ENCODE peak calls at places on chromosomes 12 and 14, in five cellular contexts. T, D, Y, S and A are unnamed samples.

GRCh38 chr12:125794401-125794800 is 729.2 kb downstream of the AACS start:
- DNase-seq in T (no peak), S (no peak), D (no peak), Y (no peak), A (no peak)

GRCh38 chr12:121794532-121795028 is 1.1 kb upstream of the RHOF start:
- DNase-seq in T (no peak), S (no peak), Y (no peak), D (peak), A (no peak)

GRCh38 chr14:94690486-94690885 is 78.3 kb downstream of the SERPINA3 start:
- DNase-seq in T (no peak), D (no peak), S (no peak), Y (no peak), A (no peak)

GRCh38 chr14:74401504-74402241 is 24.3 kb downstream of the SYNDIG1L start:
- DNase-seq in S (peak), D (peak), Y (no peak), T (no peak), A (no peak)

GRCh38 chr12:86006727-86007126 is 132.6 kb downstream of the NTS start:
- DNase-seq in D (no peak), S (no peak), Y (no peak), T (no peak), A (no peak)

GRCh38 chr12:92208613-92209121 is 63.0 kb upstream of the BTG1 start:
- DNase-seq in Y (no peak), D (no peak), T (peak), S (no peak), A (peak)

GRCh38 chr14:91152499-91152898 is 38.6 kb downstream of the DGLUCY start:
- DNase-seq in T (no peak), S (no peak), Y (no peak), D (no peak), A (no peak)

GRCh38 chr12:41724216-41724615 is 420.5 kb downstream of the GXYLT1 start:
- DNase-seq in T (no peak), Y (no peak), S (no peak), D (no peak), A (no peak)

GRCh38 chr12:124774054-124774461 is 89.6 kb downstream of the SCARB1 start:
- DNase-seq in S (no peak), D (no peak), Y (no peak), T (no peak), A (no peak)

GRCh38 chr14:93132472-93133065 is 16.8 kb upstream of the ITPK1 start:
- DNase-seq in S (no peak), D (no peak), T (peak), Y (peak), A (peak)

GRCh38 chr12:94180558-94181296 is 32.4 kb downstream of the PLXNC1 start:
- DNase-seq in T (no peak), D (no peak), Y (peak), S (no peak), A (no peak)

GRCh38 chr12:118446247-118446646 is 69.9 kb downstream of the SUDS3 start:
- DNase-seq in T (no peak), Y (no peak), S (no peak), D (no peak), A (no peak)

GRCh38 chr14:38839743-38840375 is 263.2 kb downstream of the SEC23A start:
- DNase-seq in T (no peak), D (no peak), Y (no peak), S (no peak), A (peak)

GRCh38 chr14:53412819-53413664 is 259.9 kb upstream of the DDHD1 start:
- DNase-seq in T (no peak), D (no peak), S (no peak), Y (peak), A (peak)

GRCh38 chr12:4383304-4383865 is 3.9 kb upstream of the FGF23 start:
- DNase-seq in S (peak), D (peak), T (no peak), Y (peak), A (no peak)

GRCh38 chr12:92601680-92602079 is 101.1 kb upstream of the PLEKHG7 start:
- DNase-seq in D (no peak), S (no peak), Y (no peak), T (no peak), A (no peak)

GRCh38 chr14:30114051-30114450 is 186.4 kb upstream of the PRKD1 start:
- DNase-seq in T (peak), D (no peak), Y (no peak), S (no peak), A (no peak)

GRCh38 chr12:6465467-6466183 is 4.9 kb downstream of the VAMP1 start:
- DNase-seq in T (peak), Y (peak), D (peak), S (peak), A (peak)

GRCh38 chr14:23443411-23443812 is 8.0 kb upstream of the MYH7 start:
- DNase-seq in S (no peak), D (no peak), T (no peak), Y (no peak), A (no peak)

GRCh38 chr14:58100735-58101368 is 51.2 kb downstream of the ARMH4 start:
- DNase-seq in S (no peak), T (peak), Y (no peak), D (no peak), A (no peak)

GRCh38 chr12:115891551-115891950 is 385.9 kb downstream of the MED13L start:
- DNase-seq in T (no peak), S (no peak), D (no peak), Y (no peak), A (no peak)

GRCh38 chr12:116784238-116784612 is 46.1 kb downstream of the RNFT2 start:
- DNase-seq in D (peak), S (no peak), Y (no peak), T (no peak), A (peak)

GRCh38 chr14:93893550-93894329 is 33.4 kb upstream of the FAM181A start:
- DNase-seq in Y (no peak), T (no peak), D (no peak), S (peak), A (no peak)

GRCh38 chr14:33773205-33774030 is 177.5 kb downstream of the EGLN3 start:
- DNase-seq in Y (no peak), S (no peak), T (no peak), D (no peak), A (no peak)

GRCh38 chr12:93325855-93326254 is 51.9 kb upstream of the NUDT4 start:
- DNase-seq in Y (no peak), D (no peak), T (peak), S (no peak), A (no peak)

GRCh38 chr12:31736472-31736871 is 7.7 kb upstream of the AMN1 start:
- DNase-seq in S (no peak), T (peak), D (no peak), Y (no peak), A (no peak)

GRCh38 chr12:109875572-109876131 is 4.7 kb downstream of the GLTP start:
- DNase-seq in T (no peak), Y (no peak), S (no peak), D (no peak), A (no peak)

GRCh38 chr12:34296143-34297041 is 274.1 kb downstream of the ALG10 start:
- DNase-seq in T (no peak), D (no peak), S (no peak), Y (no peak), A (no peak)

GRCh38 chr14:52874389-52874788 is 76.5 kb downstream of the FERMT2 start:
- DNase-seq in D (no peak), S (no peak), T (no peak), Y (no peak), A (no peak)

GRCh38 chr12:91139981-91140659 is 28.8 kb upstream of the LUM start:
- DNase-seq in Y (no peak), S (no peak), D (no peak), T (peak), A (no peak)

GRCh38 chr14:89773644-89774316 is 180.8 kb downstream of the EFCAB11 start:
- DNase-seq in S (peak), D (peak), T (peak), Y (peak), A (peak)

GRCh38 chr14:58954874-58955273 is 233.6 kb upstream of the DAAM1 start:
- DNase-seq in S (no peak), T (no peak), Y (no peak), D (no peak), A (no peak)

GRCh38 chr14:77707355-77707723 is 484 bp downstream of the ALKBH1 start:
- DNase-seq in D (peak), T (peak), S (no peak), Y (peak), A (peak)

GRCh38 chr14:37147310-37147875 is 25.0 kb downstream of the SLC25A21 start:
- DNase-seq in D (no peak), S (no peak), Y (no peak), T (no peak), A (no peak)

GRCh38 chr14:34220921-34221320 is 241.1 kb downstream of the SPTSSA start:
- DNase-seq in S (no peak), Y (no peak), D (no peak), T (no peak), A (no peak)

GRCh38 chr12:50101663-50102062 is 2.1 kb upstream of the GPD1 start:
- DNase-seq in Y (peak), D (peak), S (no peak), T (peak), A (peak)
- TF ChIP-seq MAFK in Y (no peak), D (no peak), S (no peak), T (no peak), A (no peak)

DNA sequence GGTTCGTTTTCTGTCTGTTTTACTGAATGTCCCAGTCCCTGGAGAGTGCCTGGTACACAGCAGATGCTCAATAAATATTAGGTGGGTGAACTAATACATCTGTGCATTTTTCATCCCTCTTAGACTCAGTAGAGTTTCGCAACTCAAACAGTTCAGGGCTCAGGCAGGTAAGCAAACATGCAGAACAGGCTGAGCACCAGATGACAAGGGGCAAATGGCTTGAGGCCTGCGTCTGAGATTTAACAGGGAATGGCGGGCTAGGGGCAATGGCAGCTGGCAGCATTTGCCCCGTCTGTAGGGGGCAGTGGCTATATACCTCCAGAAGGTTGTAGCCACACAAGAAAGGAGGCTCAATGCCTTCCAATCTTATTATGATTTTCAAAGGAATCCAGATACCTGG is 8.6 kb upstream of the RAN start:
- DNase-seq in Y (peak), T (no peak), S (no peak), D (no peak), A (no peak)
- TF ChIP-seq RAD21 in Y (no peak), T (no peak), S (no peak), D (no peak), A (no peak)

GRCh38 chr14:26872930-26873470 is 275.2 kb upstream of the NOVA1 start:
- DNase-seq in D (peak), Y (no peak), S (no peak), T (no peak), A (no peak)

GRCh38 chr14:26870096-26870495 is 272.3 kb upstream of the NOVA1 start:
- DNase-seq in T (no peak), Y (no peak), S (no peak), D (no peak), A (no peak)

GRCh38 chr14:26873556-26873955 is 275.7 kb upstream of the NOVA1 start:
- DNase-seq in S (no peak), T (no peak), D (no peak), Y (no peak), A (no peak)

GRCh38 chr14:26870722-26871121 is 272.9 kb upstream of the NOVA1 start:
- DNase-seq in D (no peak), T (no peak), Y (no peak), S (no peak), A (no peak)

DNA sequence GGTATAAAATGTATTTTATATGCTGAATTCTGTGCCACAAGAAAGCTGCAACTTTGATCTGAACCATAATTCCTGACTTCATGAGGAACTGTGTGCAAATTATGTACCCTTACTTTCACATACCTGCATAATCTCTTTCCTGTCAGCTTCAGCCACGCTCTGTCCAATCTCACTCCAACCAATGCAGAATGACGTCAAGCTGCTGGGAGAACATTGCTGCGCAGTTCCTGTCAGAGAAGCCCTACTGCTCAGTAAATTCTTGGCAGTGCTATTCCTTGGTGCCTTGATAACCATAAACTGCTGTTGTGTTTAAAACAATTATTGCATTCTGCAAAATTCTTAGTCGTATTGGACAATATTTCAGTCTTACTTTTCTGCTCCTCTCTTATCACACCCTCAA is 274.7 kb upstream of the NOVA1 start:
- DNase-seq in Y (no peak), S (no peak), D (peak), T (no peak), A (no peak)
- TF ChIP-seq MAFK in Y (no peak), S (no peak), D (no peak), T (no peak), A (no peak)

GRCh38 chr14:61488417-61488816 is 167.0 kb downstream of the PRKCH start:
- DNase-seq in S (no peak), D (no peak), T (no peak), Y (no peak), A (no peak)

GRCh38 chr14:61489527-61489926 is 168.1 kb downstream of the PRKCH start:
- DNase-seq in D (no peak), T (no peak), S (no peak), Y (peak), A (no peak)

GRCh38 chr14:61489002-61489401 is 167.6 kb downstream of the PRKCH start:
- DNase-seq in Y (no peak), D (peak), S (no peak), T (no peak), A (peak)

GRCh38 chr14:61491224-61491623 is 169.8 kb downstream of the PRKCH start:
- DNase-seq in S (no peak), T (no peak), Y (peak), D (no peak), A (no peak)

DNA sequence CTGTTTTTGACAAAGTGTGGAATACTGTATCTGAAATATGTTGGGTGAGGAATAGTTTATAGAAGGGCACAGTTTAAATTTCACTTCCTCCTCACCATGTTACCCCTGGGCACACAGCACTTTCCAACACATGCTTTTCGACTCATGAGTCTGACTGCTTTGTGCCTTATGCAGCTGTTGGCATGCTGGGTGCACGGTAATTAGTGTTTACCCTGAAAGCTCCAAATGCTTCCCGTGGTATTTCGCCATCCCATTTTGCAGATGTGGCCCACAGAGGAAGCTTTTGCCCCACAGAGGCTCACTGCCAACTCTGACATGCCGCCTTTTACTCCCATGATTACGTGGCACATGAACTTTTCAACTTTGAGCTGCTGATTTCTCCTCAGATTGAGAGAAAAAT is 168.6 kb downstream of the PRKCH start:
- DNase-seq in Y (no peak), D (no peak), S (no peak), T (no peak), A (no peak)
- TF ChIP-seq RAD21 in Y (no peak), D (no peak), S (no peak), T (no peak), A (no peak)

GRCh38 chr14:69880051-69880487 is 853 bp downstream of the SMOC1 start:
- DNase-seq in D (no peak), S (no peak), Y (peak), T (peak), A (no peak)
- TF ChIP-seq MAFK in D (no peak), S (no peak), Y (no peak), T (no peak), A (no peak)

GRCh38 chr12:128111333-128111732 is 155.6 kb upstream of the TMEM132C start:
- DNase-seq in T (no peak), Y (no peak), D (no peak), S (no peak), A (no peak)
- TF ChIP-seq RAD21 in T (no peak), Y (no peak), D (no peak), S (no peak), A (no peak)

DNA sequence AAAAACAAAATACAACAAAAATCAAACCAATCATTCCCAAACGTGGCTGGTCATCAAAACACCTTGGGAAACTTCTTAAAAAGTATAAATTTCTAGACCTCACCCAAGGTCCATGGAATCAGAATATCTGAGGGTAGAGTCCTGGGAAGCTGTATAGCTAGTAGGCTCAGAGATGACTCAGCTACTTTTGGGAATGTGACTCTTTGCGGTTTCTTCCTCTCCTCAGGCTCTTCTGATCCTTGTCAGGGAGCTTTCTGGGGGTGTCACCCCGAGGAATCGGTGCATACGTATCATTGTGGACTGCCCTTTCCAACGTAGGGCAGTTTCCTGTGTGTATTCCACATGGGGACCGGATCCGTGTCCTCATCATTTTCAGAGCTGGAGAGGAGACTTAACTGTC is 14.8 kb downstream of the JDP2 start:
- DNase-seq in D (peak), S (no peak), Y (no peak), T (peak), A (no peak)
- TF ChIP-seq MAFK in D (peak), S (peak), Y (no peak), T (no peak), A (peak)

DNA sequence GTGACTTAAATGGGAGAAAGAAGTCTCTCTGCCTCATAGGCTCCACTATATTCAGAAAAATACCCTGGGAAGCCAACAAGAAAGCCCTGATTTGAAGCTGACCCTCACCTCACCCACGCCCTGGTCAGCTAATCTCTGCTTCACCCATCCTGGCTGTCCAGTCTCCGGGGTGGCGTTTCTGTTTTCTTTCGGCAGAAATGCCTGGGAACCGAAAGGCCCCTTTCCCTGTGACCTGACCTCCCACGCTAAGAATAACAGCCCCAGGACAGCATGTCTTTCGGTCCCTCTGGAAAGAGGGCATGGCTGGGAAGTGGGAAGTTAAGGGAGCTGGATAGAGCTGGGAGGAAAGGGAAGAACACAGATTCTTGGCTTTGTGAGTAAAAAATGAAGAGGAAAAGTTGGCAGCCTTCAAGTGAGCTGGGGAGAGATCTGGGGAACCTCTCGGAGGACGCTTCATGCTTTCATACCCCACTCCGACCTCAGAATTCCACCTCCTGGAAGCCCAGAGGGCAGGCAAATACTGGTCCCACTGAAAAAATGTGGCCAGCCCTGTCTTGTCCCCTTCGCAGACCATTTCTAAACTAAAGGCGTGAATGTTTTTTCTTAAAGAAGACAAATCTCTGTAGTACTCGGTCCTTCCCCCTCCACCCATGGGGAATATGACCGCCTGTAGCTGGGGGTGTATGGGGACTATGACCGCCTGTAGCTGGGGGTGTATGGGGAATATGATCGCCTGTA is 163.0 kb upstream of the FKBP4 start:
- DNase-seq in D (no peak), S (no peak), T (no peak), Y (no peak), A (no peak)
- TF ChIP-seq RAD21 in D (no peak), S (no peak), T (no peak), Y (no peak), A (no peak)

DNA sequence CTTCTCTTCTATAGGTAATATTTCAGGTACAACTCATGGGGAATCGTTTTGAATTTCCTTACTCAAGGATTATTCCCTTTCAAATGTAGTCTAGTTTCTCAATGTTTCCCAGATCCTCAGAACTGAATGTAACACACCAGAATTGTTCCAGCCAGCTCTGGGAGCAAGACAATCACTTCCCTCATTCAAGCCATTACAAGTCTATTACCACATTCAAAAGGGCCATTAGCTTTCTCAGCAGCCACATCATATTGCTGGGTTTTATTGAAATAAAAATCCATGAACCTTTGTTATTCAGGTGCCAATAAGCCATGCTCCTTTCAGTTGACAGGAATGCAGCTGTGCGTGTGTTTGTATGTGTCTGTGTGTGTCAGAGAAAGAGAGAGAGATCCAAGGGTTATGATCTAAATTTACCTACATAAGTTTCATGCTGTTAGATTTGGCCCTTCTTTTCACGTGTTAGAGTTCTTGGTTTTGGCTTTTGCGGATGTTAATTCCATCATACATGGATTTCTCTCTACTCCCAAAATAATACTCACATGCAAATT is 357.7 kb downstream of the BCAT1 start:
- DNase-seq in T (no peak), Y (no peak), D (no peak), S (no peak), A (no peak)
- TF ChIP-seq MAFK in T (no peak), Y (no peak), D (no peak), S (no peak), A (no peak)

DNA sequence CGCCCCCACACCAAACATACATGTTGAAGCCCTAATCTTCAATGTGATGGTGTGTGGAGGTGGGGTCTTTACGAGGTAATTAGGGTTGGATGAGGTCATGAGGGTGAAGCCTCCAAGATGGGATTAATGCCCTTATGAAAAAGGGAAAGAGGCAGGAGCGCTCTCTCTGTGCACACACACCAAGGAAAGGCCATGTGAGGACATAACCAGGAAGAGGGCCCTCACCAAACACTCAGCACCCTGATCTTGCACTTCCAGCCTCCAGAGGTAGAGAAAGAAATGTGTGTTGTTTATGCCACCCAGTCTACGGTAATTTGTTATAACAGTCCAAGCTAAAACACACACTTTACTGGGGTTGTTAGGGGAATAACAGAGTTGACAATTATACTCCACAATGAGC is 14.6 kb upstream of the PITPNM2 start:
- DNase-seq in Y (no peak), T (no peak), D (no peak), S (no peak), A (no peak)
- TF ChIP-seq RAD21 in Y (no peak), T (no peak), D (no peak), S (no peak), A (no peak)